ENCODE peak calls at places on chromosome 2, in seven cellular contexts. D is HCT116, Z is K562, W is H1, U is HepG2, A is SK-N-SH, E is GM12878. Y is an unnamed sample.
A peak's percentile ranks its signal among the peaks of the same experiment; 100 is the strongest.

GRCh38 chr2:49770919-49771318 is 616.6 kb upstream of the FSHR start:
- DNase-seq in A (peak; percentile 35), Z (no peak), E (no peak), U (peak; percentile 53), D (no peak), W (peak; percentile 87), Y (no peak)

GRCh38 chr2:207363761-207364160 is 166.0 kb upstream of the CREB1 start:
- DNase-seq in W (no peak), A (no peak), D (no peak), E (no peak), Z (no peak), U (no peak), Y (no peak)

GRCh38 chr2:157890960-157891629 is 15.0 kb upstream of the ACVR1 start:
- DNase-seq in A (no peak), E (no peak), D (no peak), W (no peak), U (no peak), Z (no peak), Y (no peak)

GRCh38 chr2:112154246-112155110 is 16.3 kb downstream of the FBLN7 start:
- DNase-seq in W (no peak), E (no peak), U (no peak), A (no peak), Z (no peak), D (no peak), Y (no peak)

GRCh38 chr2:62455957-62456692 is 49.9 kb downstream of the TMEM17 start:
- DNase-seq in D (no peak), E (no peak), A (no peak), U (no peak), W (no peak), Z (no peak), Y (no peak)

GRCh38 chr2:64804651-64805050 is 150.9 kb upstream of the SERTAD2 start:
- DNase-seq in E (no peak), W (no peak), U (no peak), D (no peak), Z (no peak), A (no peak), Y (no peak)

GRCh38 chr2:112332123-112332696 is 56.8 kb downstream of the ZC3H6 start:
- DNase-seq in A (no peak), U (no peak), E (no peak), D (no peak), W (no peak), Z (no peak), Y (no peak)

GRCh38 chr2:63544017-63544627 is 44.2 kb downstream of the WDPCP start:
- DNase-seq in U (no peak), W (no peak), A (peak; percentile 30), D (no peak), Z (peak; percentile 14), E (no peak), Y (no peak)

GRCh38 chr2:71592181-71592711 is 138.9 kb downstream of the DYSF start:
- DNase-seq in A (no peak), E (no peak), Z (no peak), W (no peak), U (no peak), D (no peak), Y (no peak)

GRCh38 chr2:24675338-24675737 is 117.9 kb downstream of the PTRHD1 start:
- DNase-seq in W (no peak), E (no peak), Z (no peak), A (no peak), D (no peak), U (no peak), Y (no peak)

GRCh38 chr2:27314709-27315108 is 6.5 kb upstream of the UCN start:
- DNase-seq in W (no peak), A (no peak), D (no peak), E (no peak), U (no peak), Z (no peak), Y (no peak)

GRCh38 chr2:137838255-137839092 is 125.8 kb upstream of the HNMT start:
- DNase-seq in U (peak; percentile 58), Z (peak; percentile 42), D (peak; percentile 29), W (no peak), E (no peak), A (peak; percentile 51), Y (peak; percentile 58)

GRCh38 chr2:188524519-188525113 is 232.9 kb downstream of the GULP1 start:
- DNase-seq in E (no peak), D (peak; percentile 22), U (peak; percentile 53), Z (peak; percentile 46), W (no peak), A (peak; percentile 28), Y (peak; percentile 66)

GRCh38 chr2:24857741-24858140 is 62.3 kb downstream of the ADCY3 start:
- DNase-seq in A (no peak), E (no peak), W (no peak), D (no peak), Z (no peak), U (no peak), Y (no peak)

GRCh38 chr2:166695154-166695553 is 193.1 kb upstream of the XIRP2 start:
- DNase-seq in W (no peak), U (no peak), E (no peak), A (no peak), Z (no peak), D (no peak), Y (no peak)

GRCh38 chr2:166700079-166700478 is 188.2 kb upstream of the XIRP2 start:
- DNase-seq in U (no peak), E (no peak), W (no peak), D (no peak), Z (no peak), A (peak; percentile 11), Y (peak; percentile 12)
- TF ChIP-seq JUND in U (no peak), E (no peak), W (no peak), D (no peak), Z (no peak), A (no peak), Y (no peak)

DNA sequence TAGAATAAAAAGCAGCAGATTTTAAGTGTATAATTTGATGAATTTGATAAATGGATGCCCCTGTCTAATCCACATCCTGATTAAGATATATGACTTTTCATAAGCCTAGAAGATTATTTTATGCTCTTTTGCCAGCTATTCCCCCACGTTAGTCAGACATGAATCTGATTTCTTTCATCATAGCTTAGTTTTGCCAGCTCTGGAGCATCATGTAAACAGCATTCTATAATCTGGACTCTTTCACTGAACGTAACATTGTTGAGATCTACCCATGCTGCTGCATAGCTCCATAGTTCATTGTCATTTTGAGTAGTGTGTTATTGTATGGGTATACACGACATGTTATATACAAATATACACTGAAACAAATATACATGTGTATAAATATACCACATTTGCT is 676.7 kb upstream of the RAB6C start:
- DNase-seq in W (no peak), U (no peak), D (no peak), Z (no peak), E (no peak), A (no peak), Y (no peak)
- TF ChIP-seq JUND in W (no peak), U (no peak), D (no peak), Z (no peak), E (no peak), A (no peak), Y (no peak)

DNA sequence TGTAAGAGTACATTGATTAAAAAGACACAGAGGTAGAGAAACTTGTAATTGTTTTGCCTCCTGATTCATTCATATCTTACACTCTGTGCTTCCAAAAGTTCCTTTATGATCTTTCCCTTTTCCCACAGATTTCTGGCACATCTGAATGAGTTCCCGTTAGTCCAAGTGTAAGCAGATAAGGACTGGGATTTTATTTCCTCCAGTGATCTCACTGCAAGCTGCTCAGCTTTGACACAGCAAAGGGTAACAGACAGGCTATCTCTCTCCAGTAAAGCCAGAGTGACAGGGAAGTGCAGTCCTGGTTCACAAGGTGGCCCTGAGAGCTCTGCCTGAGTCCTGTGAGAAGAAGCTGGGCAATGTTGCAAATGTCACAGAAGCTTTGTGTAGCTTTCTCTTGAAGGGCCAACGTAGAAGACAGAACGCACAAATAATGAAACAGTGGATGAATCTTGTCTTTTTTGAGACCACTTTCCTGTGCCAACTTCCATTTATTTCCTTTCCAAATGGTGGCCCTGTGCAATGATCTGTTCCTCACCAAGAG is 32.5 kb upstream of the KCNE4 start:
- DNase-seq in Z (no peak), W (no peak), U (no peak), A (no peak), D (no peak), E (no peak), Y (no peak)
- TF ChIP-seq JUND in Z (no peak), W (no peak), U (no peak), A (no peak), D (no peak), E (no peak), Y (no peak)

DNA sequence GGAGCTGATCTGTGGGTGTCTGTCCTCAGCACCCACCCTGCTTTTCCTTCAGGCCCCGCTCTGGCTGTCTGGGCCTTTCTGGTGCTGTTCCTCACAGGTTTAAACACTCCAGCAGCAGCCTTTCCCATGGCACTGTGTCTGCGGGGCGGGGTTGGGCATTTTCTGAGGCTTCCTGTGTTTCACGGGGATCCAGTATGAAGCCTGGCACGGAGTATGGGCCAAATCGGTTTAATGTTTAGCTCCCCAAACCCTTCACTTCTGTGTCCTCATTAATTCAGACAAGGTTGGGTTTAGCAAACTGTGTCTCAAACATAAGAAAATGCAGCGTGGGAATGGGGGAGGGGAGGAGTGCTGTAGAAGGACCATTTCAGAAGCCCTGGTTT is 44.8 kb downstream of the HPCAL1 start:
- DNase-seq in D (no peak), Z (no peak), W (no peak), E (no peak), U (no peak), A (no peak), Y (no peak)
- TF ChIP-seq JUND in D (no peak), Z (no peak), W (no peak), E (no peak), U (no peak), A (no peak), Y (no peak)

DNA sequence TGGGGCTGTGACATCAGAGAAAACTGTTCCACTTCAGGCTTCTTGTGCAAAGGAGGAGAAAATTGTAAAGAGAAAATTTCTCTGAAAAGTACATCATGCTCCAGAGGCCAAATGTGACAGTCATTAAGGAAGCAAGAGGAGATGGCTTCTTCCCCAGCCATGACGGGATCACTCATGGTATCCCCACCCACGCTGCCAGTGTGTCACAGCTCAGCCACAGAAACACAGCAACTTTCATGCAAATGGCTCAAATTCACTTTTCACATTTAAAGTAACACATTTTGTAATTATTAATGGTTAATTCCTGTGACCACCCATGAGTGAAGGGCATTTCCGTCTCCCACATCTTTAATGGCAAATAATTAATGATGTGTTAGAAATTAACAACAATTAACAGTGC is 385.3 kb upstream of the HNRNPA3 start:
- DNase-seq in E (peak; percentile 7), W (no peak), U (no peak), D (no peak), A (no peak), Z (no peak), Y (no peak)
- TF ChIP-seq JUND in E (no peak), W (no peak), U (no peak), D (no peak), A (no peak), Z (no peak), Y (no peak)

DNA sequence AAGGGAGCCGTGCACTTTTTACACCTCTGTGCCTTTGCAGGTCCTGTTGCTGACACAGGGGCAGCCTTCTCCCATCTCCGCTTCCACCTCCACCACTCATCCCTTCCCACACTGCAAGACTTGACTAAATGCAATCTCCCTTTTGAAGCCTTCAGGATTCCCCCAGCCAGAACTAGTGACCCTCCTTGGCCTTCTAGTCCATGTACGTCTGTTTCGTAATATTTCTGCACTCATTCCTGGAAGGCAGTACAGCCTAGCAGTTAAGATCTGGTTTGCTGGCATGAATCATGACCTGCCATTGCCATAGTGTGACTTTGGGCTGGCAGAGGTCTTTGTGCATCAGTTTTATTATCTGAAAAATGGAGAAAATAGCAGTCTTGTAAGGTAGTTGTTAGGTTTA is 36.6 kb downstream of the NCK2 start:
- DNase-seq in Z (no peak), D (no peak), A (no peak), W (no peak), U (no peak), E (no peak), Y (no peak)
- TF ChIP-seq JUND in Z (no peak), D (no peak), A (no peak), W (no peak), U (no peak), E (no peak), Y (no peak)

GRCh38 chr2:16475581-16475980 is 190.1 kb downstream of the CYRIA start:
- DNase-seq in W (no peak), A (no peak), Z (no peak), E (no peak), U (no peak), D (no peak), Y (no peak)
- TF ChIP-seq JUND in W (no peak), A (no peak), Z (no peak), E (no peak), U (no peak), D (no peak), Y (no peak)

Y was measured in T47D.